ENCODE peak calls at places on chromosomes 16 and 17, in four cellular contexts. Y, G, M and N are unnamed samples.

GRCh38 chr16:20181386-20181785 is 107.7 kb upstream of the GPR139 start:
- DNase-seq in Y (no peak), G (no peak), M (no peak), N (no peak)

GRCh38 chr16:10558746-10559641 is 21.4 kb downstream of the EMP2 start:
- DNase-seq in Y (no peak), G (peak; percentile 36), M (peak; percentile 86), N (no peak)

GRCh38 chr16:66741131-66741900 is 10.1 kb downstream of the DYNC1LI2 start:
- DNase-seq in Y (no peak), G (peak; percentile 89), M (peak; percentile 94), N (no peak)

GRCh38 chr16:50671644-50672260 is 9.4 kb downstream of the SNX20 start:
- DNase-seq in Y (peak; percentile 59), G (no peak), M (peak; percentile 25), N (peak; percentile 74)

GRCh38 chr16:24070851-24071250 is 185.3 kb upstream of the CACNG3 start:
- DNase-seq in Y (peak; percentile 63), G (no peak), M (peak; percentile 3), N (no peak)

GRCh38 chr17:194844-195602 is 13.6 kb upstream of the DOC2B start:
- DNase-seq in Y (no peak), G (no peak), M (no peak), N (no peak)

GRCh38 chr16:58280846-58281301 is 14.0 kb downstream of the PRSS54 start:
- DNase-seq in Y (no peak), G (no peak), M (peak; percentile 27), N (no peak)

GRCh38 chr17:47193931-47194481 is 4.9 kb upstream of the CDC27 start:
- DNase-seq in Y (no peak), G (no peak), M (no peak), N (no peak)

GRCh38 chr16:8866118-8866883 is 2.5 kb downstream of the CARHSP1 start:
- DNase-seq in Y (no peak), G (peak; percentile 54), M (peak; percentile 33), N (no peak)

GRCh38 chr17:57138030-57138911 is 53.2 kb downstream of the AKAP1 start:
- DNase-seq in Y (no peak), G (no peak), M (no peak), N (no peak)

GRCh38 chr17:71649986-71650385 is 470.8 kb upstream of the SOX9 start:
- DNase-seq in Y (no peak), G (no peak), M (peak; percentile 54), N (no peak)

GRCh38 chr17:6701719-6702118 is 11.4 kb downstream of the SLC13A5 start:
- DNase-seq in Y (peak; percentile 73), G (no peak), M (peak; percentile 29), N (peak; percentile 48)

GRCh38 chr16:52729731-52730130 is 182.8 kb upstream of the TOX3 start:
- DNase-seq in Y (no peak), G (no peak), M (no peak), N (no peak)

GRCh38 chr17:21058098-21058893 is 15.5 kb upstream of the USP22 start:
- DNase-seq in Y (no peak), G (no peak), M (peak; percentile 56), N (no peak)

GRCh38 chr16:64370112-64370511 is 751.8 kb downstream of the CDH11 start:
- DNase-seq in Y (no peak), G (no peak), M (no peak), N (no peak)

GRCh38 chr16:1474471-1474795 is 395 bp downstream of the CLCN7 start:
- DNase-seq in Y (no peak), G (no peak), M (no peak), N (no peak)

GRCh38 chr17:76395980-76396379 is 11.6 kb downstream of the SPHK1 start:
- DNase-seq in Y (no peak), G (no peak), M (no peak), N (no peak)

GRCh38 chr17:35313875-35314409 is 59.5 kb downstream of the SLFN11 start:
- DNase-seq in Y (peak; percentile 7), G (peak; percentile 14), M (no peak), N (no peak)

GRCh38 chr17:45293413-45294211 is 23.2 kb downstream of the MAP3K14 start:
- DNase-seq in Y (no peak), G (peak; percentile 80), M (peak; percentile 95), N (peak; percentile 51)

GRCh38 chr17:46009681-46010596 is 10.9 kb downstream of the STH start:
- DNase-seq in Y (no peak), G (no peak), M (peak; percentile 24), N (peak; percentile 63)

GRCh38 chr16:56775162-56775561 is 45.2 kb downstream of the NUP93 start:
- DNase-seq in Y (no peak), G (no peak), M (no peak), N (no peak)

GRCh38 chr16:86088287-86088686 is 189.3 kb downstream of the IRF8 start:
- DNase-seq in Y (no peak), G (no peak), M (no peak), N (no peak)

GRCh38 chr16:87854907-87855683 is 14.2 kb downstream of the SLC7A5 start:
- DNase-seq in Y (no peak), G (no peak), M (no peak), N (no peak)

GRCh38 chr16:57533618-57534336 is 2.6 kb downstream of the CCDC102A start:
- DNase-seq in Y (no peak), G (no peak), M (no peak), N (peak; percentile 46)

GRCh38 chr17:57375770-57376181 is 119.5 kb downstream of the MSI2 start:
- DNase-seq in Y (no peak), G (no peak), M (no peak), N (no peak)

GRCh38 chr16:8796469-8797363 is 723 bp downstream of the TMEM186 start:
- DNase-seq in Y (no peak), G (no peak), M (peak; percentile 10), N (no peak)

GRCh38 chr16:62058412-62058811 is 22.2 kb upstream of the CDH8 start:
- DNase-seq in Y (no peak), G (no peak), M (no peak), N (no peak)

GRCh38 chr17:19376799-19377198 is 1.5 kb upstream of the MAPK7 start:
- DNase-seq in Y (no peak), G (no peak), M (no peak), N (no peak)

GRCh38 chr17:4808378-4808767 is 1.4 kb downstream of the PLD2 start:
- DNase-seq in Y (no peak), G (peak; percentile 29), M (peak; percentile 23), N (no peak)

GRCh38 chr17:70144260-70144846 is 25.0 kb upstream of the KCNJ2 start:
- DNase-seq in Y (no peak), G (no peak), M (peak; percentile 55), N (no peak)

GRCh38 chr17:21573961-21574610 is 118.2 kb upstream of the KCNJ18 start:
- DNase-seq in Y (no peak), G (peak; percentile 38), M (peak; percentile 89), N (no peak)

GRCh38 chr17:67221062-67221998 is 23.7 kb downstream of the HELZ start:
- DNase-seq in Y (peak; percentile 37), G (no peak), M (peak; percentile 65), N (no peak)

GRCh38 chr16:10182186-10182683 is at the start of gene GRIN2A:
- DNase-seq in Y (peak; percentile 52), G (no peak), M (no peak), N (no peak)

GRCh38 chr17:32609085-32609484 is 122.3 kb downstream of the CDK5R1 start:
- DNase-seq in Y (peak; percentile 60), G (peak; percentile 46), M (peak; percentile 41), N (peak; percentile 22)